ENCODE peak calls at places on chromosome 21, in eight cellular contexts. One of them, this sample, is unnamed.

GRCh38 chr21:34948157-34948556 is 100.9 kb downstream of the RUNX1 start:
- DNase-seq in spleen: no peak
- DNase-seq in tibial nerve: no peak
- DNase-seq in heart left ventricle: no peak
- DNase-seq in body of pancreas: no peak
- DNase-seq in ovary: no peak
- DNase-seq in transverse colon: no peak
- DNase-seq in A549: no peak
- DNase-seq in this sample: no peak

GRCh38 chr21:14533555-14534400 is 12.3 kb downstream of the SAMSN1 start:
- DNase-seq in spleen: no peak
- DNase-seq in tibial nerve: no peak
- DNase-seq in heart left ventricle: no peak
- DNase-seq in body of pancreas: no peak
- DNase-seq in ovary: no peak
- DNase-seq in transverse colon: no peak
- DNase-seq in A549: peak
- DNase-seq in this sample: no peak

GRCh38 chr21:44089001-44089911 is 17.9 kb upstream of the PWP2 start:
- DNase-seq in spleen: peak
- DNase-seq in tibial nerve: no peak
- DNase-seq in heart left ventricle: no peak
- DNase-seq in body of pancreas: peak
- DNase-seq in ovary: no peak
- DNase-seq in transverse colon: peak
- DNase-seq in A549: no peak
- DNase-seq in this sample: no peak

GRCh38 chr21:43900078-43900385 is 35.0 kb downstream of the AGPAT3 start:
- DNase-seq in spleen: no peak
- DNase-seq in tibial nerve: no peak
- DNase-seq in heart left ventricle: no peak
- DNase-seq in body of pancreas: no peak
- DNase-seq in ovary: no peak
- DNase-seq in transverse colon: no peak
- DNase-seq in A549: no peak
- DNase-seq in this sample: no peak

GRCh38 chr21:44709426-44710293 is 1.7 kb downstream of the TSPEAR start:
- DNase-seq in spleen: peak
- DNase-seq in tibial nerve: peak
- DNase-seq in heart left ventricle: no peak
- DNase-seq in body of pancreas: no peak
- DNase-seq in ovary: peak
- DNase-seq in transverse colon: no peak
- DNase-seq in A549: no peak
- DNase-seq in this sample: no peak

GRCh38 chr21:37547615-37547975 is 181.0 kb downstream of the DYRK1A start:
- DNase-seq in spleen: no peak
- DNase-seq in tibial nerve: no peak
- DNase-seq in heart left ventricle: no peak
- DNase-seq in body of pancreas: no peak
- DNase-seq in ovary: no peak
- DNase-seq in transverse colon: no peak
- DNase-seq in A549: no peak
- DNase-seq in this sample: no peak

GRCh38 chr21:28791595-28792282 is 200.9 kb downstream of the LTN1 start:
- DNase-seq in spleen: no peak
- DNase-seq in tibial nerve: no peak
- DNase-seq in heart left ventricle: no peak
- DNase-seq in body of pancreas: no peak
- DNase-seq in ovary: no peak
- DNase-seq in transverse colon: no peak
- DNase-seq in A549: no peak
- DNase-seq in this sample: no peak

GRCh38 chr21:25561668-25562641 is 45.3 kb downstream of the MRPL39 start:
- DNase-seq in spleen: peak
- DNase-seq in tibial nerve: no peak
- DNase-seq in heart left ventricle: peak
- DNase-seq in body of pancreas: peak
- DNase-seq in ovary: peak
- DNase-seq in transverse colon: peak
- DNase-seq in A549: peak
- DNase-seq in this sample: peak

GRCh38 chr21:33655591-33656221 is 13.4 kb downstream of the ITSN1 start:
- DNase-seq in spleen: no peak
- DNase-seq in tibial nerve: no peak
- DNase-seq in heart left ventricle: no peak
- DNase-seq in body of pancreas: peak
- DNase-seq in ovary: no peak
- DNase-seq in transverse colon: no peak
- DNase-seq in A549: peak
- DNase-seq in this sample: no peak

GRCh38 chr21:25343774-25344545 is 263.3 kb downstream of the MRPL39 start:
- DNase-seq in spleen: no peak
- DNase-seq in tibial nerve: no peak
- DNase-seq in heart left ventricle: no peak
- DNase-seq in body of pancreas: no peak
- DNase-seq in ovary: no peak
- DNase-seq in transverse colon: no peak
- DNase-seq in A549: no peak
- DNase-seq in this sample: no peak

GRCh38 chr21:29064850-29065481 is 8.5 kb downstream of the CCT8 start:
- DNase-seq in spleen: no peak
- DNase-seq in tibial nerve: no peak
- DNase-seq in heart left ventricle: no peak
- DNase-seq in body of pancreas: no peak
- DNase-seq in ovary: no peak
- DNase-seq in transverse colon: no peak
- DNase-seq in A549: no peak
- DNase-seq in this sample: no peak

GRCh38 chr21:33430858-33431257 is 27.6 kb downstream of the IFNGR2 start:
- DNase-seq in spleen: no peak
- DNase-seq in tibial nerve: no peak
- DNase-seq in heart left ventricle: no peak
- DNase-seq in body of pancreas: no peak
- DNase-seq in ovary: no peak
- DNase-seq in transverse colon: no peak
- DNase-seq in A549: no peak
- DNase-seq in this sample: no peak

GRCh38 chr21:21028275-21028814 is 30.1 kb downstream of the NCAM2 start:
- DNase-seq in spleen: no peak
- DNase-seq in tibial nerve: no peak
- DNase-seq in heart left ventricle: no peak
- DNase-seq in body of pancreas: no peak
- DNase-seq in ovary: no peak
- DNase-seq in transverse colon: no peak
- DNase-seq in A549: no peak
- DNase-seq in this sample: no peak

GRCh38 chr21:42840411-42841155 is 38.8 kb downstream of the WDR4 start:
- DNase-seq in spleen: peak
- DNase-seq in tibial nerve: no peak
- DNase-seq in heart left ventricle: no peak
- DNase-seq in body of pancreas: no peak
- DNase-seq in ovary: no peak
- DNase-seq in transverse colon: no peak
- DNase-seq in A549: no peak
- DNase-seq in this sample: no peak

GRCh38 chr21:16709866-16710550 is 802.8 kb upstream of the CXADR start:
- DNase-seq in spleen: no peak
- DNase-seq in tibial nerve: no peak
- DNase-seq in heart left ventricle: no peak
- DNase-seq in body of pancreas: peak
- DNase-seq in ovary: no peak
- DNase-seq in transverse colon: no peak
- DNase-seq in A549: no peak
- DNase-seq in this sample: no peak

GRCh38 chr21:45152265-45152746 is 77.9 kb downstream of the ADARB1 start:
- DNase-seq in spleen: peak
- DNase-seq in tibial nerve: no peak
- DNase-seq in heart left ventricle: no peak
- DNase-seq in body of pancreas: peak
- DNase-seq in ovary: no peak
- DNase-seq in transverse colon: peak
- DNase-seq in A549: no peak
- DNase-seq in this sample: no peak

GRCh38 chr21:25323356-25323949 is 283.8 kb downstream of the MRPL39 start:
- DNase-seq in spleen: no peak
- DNase-seq in tibial nerve: no peak
- DNase-seq in heart left ventricle: no peak
- DNase-seq in body of pancreas: no peak
- DNase-seq in ovary: no peak
- DNase-seq in transverse colon: no peak
- DNase-seq in A549: no peak
- DNase-seq in this sample: no peak

GRCh38 chr21:18987515-18988026 is 584.0 kb upstream of the TMPRSS15 start:
- DNase-seq in spleen: no peak
- DNase-seq in tibial nerve: no peak
- DNase-seq in heart left ventricle: no peak
- DNase-seq in body of pancreas: no peak
- DNase-seq in ovary: no peak
- DNase-seq in transverse colon: no peak
- DNase-seq in A549: no peak
- DNase-seq in this sample: no peak

GRCh38 chr21:16046625-16047340 is 317.0 kb downstream of the USP25 start:
- DNase-seq in spleen: no peak
- DNase-seq in tibial nerve: no peak
- DNase-seq in heart left ventricle: no peak
- DNase-seq in body of pancreas: no peak
- DNase-seq in ovary: no peak
- DNase-seq in transverse colon: no peak
- DNase-seq in A549: no peak
- DNase-seq in this sample: no peak

GRCh38 chr21:37915941-37916794 is at the start of gene KCNJ6:
- DNase-seq in spleen: no peak
- DNase-seq in tibial nerve: no peak
- DNase-seq in heart left ventricle: peak
- DNase-seq in body of pancreas: peak
- DNase-seq in ovary: no peak
- DNase-seq in transverse colon: no peak
- DNase-seq in A549: peak
- DNase-seq in this sample: no peak

GRCh38 chr21:15242906-15243305 is 178.1 kb upstream of the NRIP1 start:
- DNase-seq in spleen: no peak
- DNase-seq in tibial nerve: no peak
- DNase-seq in heart left ventricle: no peak
- DNase-seq in body of pancreas: no peak
- DNase-seq in ovary: no peak
- DNase-seq in transverse colon: no peak
- DNase-seq in A549: no peak
- DNase-seq in this sample: no peak

GRCh38 chr21:18522181-18522771 is 118.7 kb upstream of the TMPRSS15 start:
- DNase-seq in spleen: no peak
- DNase-seq in tibial nerve: no peak
- DNase-seq in heart left ventricle: no peak
- DNase-seq in body of pancreas: no peak
- DNase-seq in ovary: no peak
- DNase-seq in transverse colon: no peak
- DNase-seq in A549: no peak
- DNase-seq in this sample: no peak

GRCh38 chr21:42687796-42688195 is 34.4 kb downstream of the PDE9A start:
- DNase-seq in spleen: peak
- DNase-seq in tibial nerve: no peak
- DNase-seq in heart left ventricle: peak
- DNase-seq in body of pancreas: no peak
- DNase-seq in ovary: peak
- DNase-seq in transverse colon: no peak
- DNase-seq in A549: no peak
- DNase-seq in this sample: no peak

GRCh38 chr21:25639167-25639921 is at the start of gene JAM2:
- DNase-seq in spleen: peak
- DNase-seq in tibial nerve: peak
- DNase-seq in heart left ventricle: peak
- DNase-seq in body of pancreas: peak
- DNase-seq in ovary: peak
- DNase-seq in transverse colon: peak
- DNase-seq in A549: peak
- DNase-seq in this sample: no peak

GRCh38 chr21:14482165-14482564 is 64.0 kb downstream of the SAMSN1 start:
- DNase-seq in spleen: no peak
- DNase-seq in tibial nerve: no peak
- DNase-seq in heart left ventricle: no peak
- DNase-seq in body of pancreas: peak
- DNase-seq in ovary: no peak
- DNase-seq in transverse colon: no peak
- DNase-seq in A549: no peak
- DNase-seq in this sample: no peak

GRCh38 chr21:42650033-42650370 is 3.4 kb upstream of the PDE9A start:
- DNase-seq in spleen: peak
- DNase-seq in tibial nerve: no peak
- DNase-seq in heart left ventricle: no peak
- DNase-seq in body of pancreas: no peak
- DNase-seq in ovary: peak
- DNase-seq in transverse colon: no peak
- DNase-seq in A549: no peak
- DNase-seq in this sample: no peak

GRCh38 chr21:28627691-28628090 is 365.0 kb downstream of the LTN1 start:
- DNase-seq in spleen: no peak
- DNase-seq in tibial nerve: no peak
- DNase-seq in heart left ventricle: no peak
- DNase-seq in body of pancreas: no peak
- DNase-seq in ovary: no peak
- DNase-seq in transverse colon: no peak
- DNase-seq in A549: no peak
- DNase-seq in this sample: no peak

GRCh38 chr21:36059823-36060158 is 535 bp downstream of the SETD4 start:
- DNase-seq in spleen: no peak
- DNase-seq in tibial nerve: no peak
- DNase-seq in heart left ventricle: peak
- DNase-seq in body of pancreas: peak
- DNase-seq in ovary: no peak
- DNase-seq in transverse colon: peak
- DNase-seq in A549: no peak
- DNase-seq in this sample: peak
- TF ChIP-seq POLR2A in spleen: no peak
- TF ChIP-seq POLR2A in tibial nerve: no peak
- TF ChIP-seq POLR2A in heart left ventricle: no peak
- TF ChIP-seq POLR2A in body of pancreas: no peak
- TF ChIP-seq POLR2A in ovary: no peak
- TF ChIP-seq POLR2A in transverse colon: no peak
- TF ChIP-seq POLR2A in A549: no peak
- TF ChIP-seq POLR2A in this sample: no peak

GRCh38 chr21:32099812-32100416 is 178.9 kb downstream of the MIS18A start:
- DNase-seq in spleen: no peak
- DNase-seq in tibial nerve: no peak
- DNase-seq in heart left ventricle: no peak
- DNase-seq in body of pancreas: no peak
- DNase-seq in ovary: no peak
- DNase-seq in transverse colon: no peak
- DNase-seq in A549: peak
- DNase-seq in this sample: no peak
- TF ChIP-seq CTCF in spleen: no peak
- TF ChIP-seq CTCF in tibial nerve: no peak
- TF ChIP-seq CTCF in heart left ventricle: no peak
- TF ChIP-seq CTCF in body of pancreas: no peak
- TF ChIP-seq CTCF in ovary: no peak
- TF ChIP-seq CTCF in transverse colon: no peak
- TF ChIP-seq CTCF in A549: no peak
- TF ChIP-seq CTCF in this sample: no peak

GRCh38 chr21:26835027-26835713 is 10.0 kb downstream of the ADAMTS1 start:
- DNase-seq in spleen: no peak
- DNase-seq in tibial nerve: no peak
- DNase-seq in heart left ventricle: peak
- DNase-seq in body of pancreas: no peak
- DNase-seq in ovary: peak
- DNase-seq in transverse colon: no peak
- DNase-seq in A549: no peak
- DNase-seq in this sample: no peak
- TF ChIP-seq POLR2A in spleen: no peak
- TF ChIP-seq POLR2A in tibial nerve: no peak
- TF ChIP-seq POLR2A in heart left ventricle: no peak
- TF ChIP-seq POLR2A in body of pancreas: no peak
- TF ChIP-seq POLR2A in ovary: peak
- TF ChIP-seq POLR2A in transverse colon: no peak
- TF ChIP-seq POLR2A in A549: no peak
- TF ChIP-seq POLR2A in this sample: no peak

GRCh38 chr21:46551636-46552241 is 53.1 kb downstream of the S100B start:
- DNase-seq in spleen: peak
- DNase-seq in tibial nerve: no peak
- DNase-seq in heart left ventricle: peak
- DNase-seq in body of pancreas: peak
- DNase-seq in ovary: no peak
- DNase-seq in transverse colon: no peak
- DNase-seq in A549: no peak
- DNase-seq in this sample: no peak
- TF ChIP-seq CTCF in spleen: no peak
- TF ChIP-seq CTCF in tibial nerve: no peak
- TF ChIP-seq CTCF in heart left ventricle: no peak
- TF ChIP-seq CTCF in body of pancreas: no peak
- TF ChIP-seq CTCF in ovary: no peak
- TF ChIP-seq CTCF in transverse colon: no peak
- TF ChIP-seq CTCF in A549: no peak
- TF ChIP-seq CTCF in this sample: no peak